ENCODE peak calls at places on chromosomes 5 and 9, in four cellular contexts. B is stimulated activated CD4-positive, alpha-beta T cell treated with anti-CD3 and anti-CD28 coated beads, Interleukin-1b, Interleukin-23, amount 100 ng/mL, for 24 hours; Y is stomach; D is cerebellum. K is an unnamed sample.

GRCh38 chr5:93062548-93062947 is 518.5 kb downstream of the NR2F1-AS1 start:
- DNase-seq in D (no peak), B (no peak), Y (no peak), K (no peak)

GRCh38 chr5:32639943-32640342 is 54.6 kb downstream of the SUB1 start:
- DNase-seq in Y (no peak), D (no peak), B (no peak), K (no peak)

GRCh38 chr9:79764377-79764776 is 192.6 kb downstream of the TLE4 start:
- DNase-seq in Y (no peak), D (peak), B (no peak), K (peak)

GRCh38 chr5:137470111-137470920 is 28.8 kb downstream of the SPOCK1 start:
- DNase-seq in D (peak), Y (no peak), B (no peak), K (no peak)

GRCh38 chr5:141524604-141525597 is 36.0 kb downstream of the PCDHGC5 start:
- DNase-seq in D (peak), Y (peak), B (no peak), K (peak)

GRCh38 chr9:70040506-70040905 is 3.1 kb upstream of the MAMDC2 start:
- DNase-seq in Y (no peak), B (no peak), D (no peak), K (no peak)

GRCh38 chr5:34001231-34001935 is 6.5 kb downstream of the AMACR start:
- DNase-seq in Y (peak), D (no peak), B (no peak), K (no peak)

GRCh38 chr5:53246042-53246836 is 136.7 kb upstream of the MOCS2 start:
- DNase-seq in B (no peak), Y (no peak), D (no peak), K (no peak)

GRCh38 chr9:88534456-88535225 is at the start of gene NXNL2:
- DNase-seq in B (no peak), Y (peak), D (no peak), K (peak)

GRCh38 chr5:154371687-154372086 is 74.1 kb upstream of the SAP30L start:
- DNase-seq in Y (no peak), B (no peak), D (no peak), K (peak)

GRCh38 chr9:114281421-114282103 is 41.3 kb upstream of the ORM1 start:
- DNase-seq in B (no peak), D (no peak), Y (no peak), K (no peak)

GRCh38 chr9:136399176-136400037 is 563 bp downstream of the SNAPC4 start:
- DNase-seq in D (no peak), Y (no peak), B (no peak), K (peak)

GRCh38 chr5:144150996-144151395 is 19.5 kb downstream of the YIPF5 start:
- DNase-seq in Y (no peak), B (no peak), D (no peak), K (no peak)

GRCh38 chr9:126464694-126465441 is 138.2 kb downstream of the MVB12B start:
- DNase-seq in D (no peak), B (no peak), Y (no peak), K (no peak)

GRCh38 chr5:32223972-32224608 is 50.0 kb upstream of the GOLPH3 start:
- DNase-seq in D (no peak), Y (no peak), B (no peak), K (peak)

GRCh38 chr9:92631452-92632211 is 38.3 kb downstream of the IPPK start:
- DNase-seq in D (no peak), Y (no peak), B (no peak), K (no peak)

GRCh38 chr5:95644351-95645042 is 2.1 kb upstream of the RFESD start:
- DNase-seq in Y (peak), D (peak), B (no peak), K (peak)

GRCh38 chr9:99239341-99240055 is 17.4 kb downstream of the SEC61B start:
- DNase-seq in B (no peak), D (no peak), Y (no peak), K (no peak)

GRCh38 chr9:34987160-34988040 is 2.1 kb upstream of the DNAJB5 start:
- DNase-seq in D (no peak), B (no peak), Y (no peak), K (no peak)

GRCh38 chr5:142215915-142216681 is 107.5 kb downstream of the NDFIP1 start:
- DNase-seq in B (no peak), D (peak), Y (no peak), K (peak)

GRCh38 chr5:118628672-118629354 is 359.5 kb downstream of the DTWD2 start:
- DNase-seq in B (no peak), Y (no peak), D (no peak), K (peak)

GRCh38 chr9:130936285-130937117 is 2.5 kb downstream of the FIBCD1 start:
- DNase-seq in B (no peak), D (peak), Y (no peak), K (peak)

GRCh38 chr9:133003071-133003461 is 24.6 kb downstream of the GFI1B start:
- DNase-seq in D (no peak), Y (no peak), B (no peak), K (no peak)

GRCh38 chr9:20315672-20316071 is 306.6 kb downstream of the MLLT3 start:
- DNase-seq in D (no peak), B (no peak), Y (no peak), K (no peak)

GRCh38 chr9:120650352-120650751 is 63.9 kb downstream of the MEGF9 start:
- DNase-seq in D (no peak), B (no peak), Y (no peak), K (no peak)

GRCh38 chr9:121637441-121638222 is 13.8 kb upstream of the DAB2IP start:
- DNase-seq in D (no peak), B (no peak), Y (no peak), K (no peak)

GRCh38 chr5:68482199-68482598 is 266.6 kb downstream of the PIK3R1 start:
- DNase-seq in B (no peak), Y (no peak), D (peak), K (no peak)

GRCh38 chr5:5313081-5313736 is 109.3 kb upstream of the ICE1 start:
- DNase-seq in Y (no peak), D (no peak), B (no peak), K (no peak)

GRCh38 chr5:139655727-139656271 is 7.7 kb downstream of the CXXC5 start:
- DNase-seq in B (no peak), D (no peak), Y (peak), K (peak)

GRCh38 chr5:133709074-133709676 is 96.8 kb upstream of the FSTL4 start:
- DNase-seq in Y (no peak), D (no peak), B (no peak), K (no peak)

GRCh38 chr9:113446323-113446740 is 17.2 kb upstream of the RGS3 start:
- DNase-seq in B (no peak), D (peak), Y (no peak), K (no peak)

GRCh38 chr9:128588581-128589233 is 36.3 kb downstream of the SPTAN1 start:
- DNase-seq in Y (no peak), B (no peak), D (no peak), K (no peak)

GRCh38 chr5:129500101-129500500 is 40.0 kb downstream of the ADAMTS19 start:
- DNase-seq in B (no peak), D (peak), Y (no peak), K (no peak)

GRCh38 chr9:137156567-137157375 is 13.1 kb downstream of the LRRC26 start:
- DNase-seq in Y (peak), D (no peak), B (peak), K (no peak)

GRCh38 chr9:114737118-114737517 is 55.1 kb upstream of the TEX48 start:
- DNase-seq in D (no peak), B (no peak), Y (no peak), K (no peak)

GRCh38 chr9:132994410-132995120 is 16.1 kb downstream of the GFI1B start:
- DNase-seq in B (no peak), D (no peak), Y (peak), K (no peak)

GRCh38 chr5:83911367-83911919 is 190.8 kb upstream of the HAPLN1 start:
- DNase-seq in D (no peak), B (no peak), Y (no peak), K (no peak)

GRCh38 chr5:160092519-160092918 is 26.7 kb downstream of the PWWP2A start:
- DNase-seq in B (no peak), Y (no peak), D (peak), K (no peak)

GRCh38 chr5:149040421-149040820 is 22.4 kb downstream of the SH3TC2 start:
- DNase-seq in B (no peak), Y (no peak), D (no peak), K (no peak)

K was measured in thyroid gland.